ENCODE peak calls at places on chromosomes 6 and 20, in ten cellular contexts. V, U, B, N, T, S, H, W, Q and M are unnamed samples.

GRCh38 chr6:70806086-70806485 is 138.4 kb downstream of the SMAP1 start:
- DNase-seq in V (no peak), U (no peak), B (no peak), N (no peak), T (no peak), S (no peak), H (no peak), W (no peak), Q (no peak), M (no peak)

GRCh38 chr20:21257192-21257591 is 45.9 kb upstream of the XRN2 start:
- DNase-seq in V (no peak), U (no peak), B (no peak), N (no peak), T (no peak), S (no peak), H (no peak), W (no peak), Q (no peak), M (no peak)

GRCh38 chr6:89528865-89529264 is 95.9 kb downstream of the ANKRD6 start:
- DNase-seq in V (no peak), U (no peak), B (no peak), N (no peak), T (no peak), S (no peak), H (no peak), W (no peak), Q (no peak), M (no peak)

GRCh38 chr20:63766695-63767426 is 27.3 kb downstream of the SLC2A4RG start:
- DNase-seq in V (no peak), U (no peak), B (no peak), N (no peak), T (no peak), S (no peak), H (no peak), W (no peak), Q (no peak), M (no peak)

GRCh38 chr6:33633462-33634158 is 12.5 kb downstream of the ITPR3 start:
- DNase-seq in V (peak), U (peak), B (peak), N (peak), T (no peak), S (peak), H (peak), W (peak), Q (no peak), M (peak)

GRCh38 chr6:3117912-3118352 is 579 bp upstream of the BPHL start:
- DNase-seq in V (no peak), U (no peak), B (no peak), N (peak), T (no peak), S (no peak), H (no peak), W (no peak), Q (no peak), M (no peak)

GRCh38 chr6:7805828-7806227 is 79.9 kb downstream of the BMP6 start:
- DNase-seq in V (no peak), U (no peak), B (no peak), N (no peak), T (no peak), S (no peak), H (no peak), W (no peak), Q (no peak), M (no peak)

GRCh38 chr20:57108742-57109141 is 157.7 kb downstream of the BMP7 start:
- DNase-seq in V (no peak), U (no peak), B (no peak), N (no peak), T (no peak), S (no peak), H (no peak), W (no peak), Q (no peak), M (no peak)

GRCh38 chr20:19047040-19047950 is 165.1 kb upstream of the SLC24A3 start:
- DNase-seq in V (no peak), U (peak), B (no peak), N (no peak), T (no peak), S (no peak), H (no peak), W (no peak), Q (no peak), M (no peak)

GRCh38 chr20:35720165-35721123 is 21.2 kb downstream of the ROMO1 start:
- DNase-seq in V (no peak), U (no peak), B (no peak), N (no peak), T (no peak), S (no peak), H (no peak), W (no peak), Q (no peak), M (no peak)

GRCh38 chr6:116087437-116088027 is 13.1 kb upstream of the NT5DC1 start:
- DNase-seq in V (no peak), U (no peak), B (no peak), N (no peak), T (no peak), S (no peak), H (no peak), W (no peak), Q (no peak), M (no peak)

GRCh38 chr20:51500936-51501335 is 41.6 kb downstream of the NFATC2 start:
- DNase-seq in V (peak), U (no peak), B (peak), N (no peak), T (no peak), S (no peak), H (no peak), W (peak), Q (no peak), M (no peak)

GRCh38 chr20:51497542-51498467 is 44.7 kb downstream of the NFATC2 start:
- DNase-seq in V (peak), U (no peak), B (peak), N (no peak), T (no peak), S (no peak), H (peak), W (peak), Q (peak), M (no peak)

GRCh38 chr20:40757087-40757486 is 68.1 kb upstream of the MAFB start:
- DNase-seq in V (no peak), U (no peak), B (no peak), N (no peak), T (no peak), S (no peak), H (no peak), W (no peak), Q (no peak), M (no peak)

GRCh38 chr6:129104131-129104530 is 221.2 kb downstream of the LAMA2 start:
- DNase-seq in V (no peak), U (no peak), B (no peak), N (no peak), T (no peak), S (no peak), H (no peak), W (no peak), Q (no peak), M (no peak)